ENCODE peak calls at places on chromosomes 5 and 9, in nine cellular contexts. E, D, T, U, Q, A, N, K and S are unnamed samples.

GRCh38 chr9:75001719-75002421 is 26.2 kb downstream of the CARNMT1 start:
- DNase-seq in E (peak), D (no peak), T (peak), U (no peak), Q (no peak), A (peak), N (no peak), K (peak), S (peak)

GRCh38 chr5:150073086-150073625 is 13.2 kb downstream of the CSF1R start:
- DNase-seq in E (no peak), D (no peak), T (no peak), U (peak), Q (no peak), A (no peak), N (peak), K (no peak), S (no peak)

GRCh38 chr5:53971096-53971495 is 339.3 kb downstream of the ARL15 start:
- DNase-seq in E (peak), D (no peak), T (no peak), U (no peak), Q (no peak), A (no peak), N (no peak), K (no peak), S (no peak)

GRCh38 chr9:92616199-92617129 is 53.5 kb downstream of the IPPK start:
- DNase-seq in E (peak), D (no peak), T (no peak), U (peak), Q (no peak), A (no peak), N (no peak), K (no peak), S (no peak)

GRCh38 chr5:128257096-128257495 is 173.5 kb downstream of the SLC12A2 start:
- DNase-seq in E (no peak), D (no peak), T (no peak), U (no peak), Q (no peak), A (no peak), N (no peak), K (no peak), S (no peak)

GRCh38 chr9:124782661-124783574 is 6.0 kb downstream of the OLFML2A start:
- DNase-seq in E (no peak), D (no peak), T (no peak), U (peak), Q (no peak), A (no peak), N (peak), K (no peak), S (no peak)

GRCh38 chr5:73387630-73388370 is 60.8 kb downstream of the FOXD1 start:
- DNase-seq in E (no peak), D (no peak), T (peak), U (no peak), Q (no peak), A (peak), N (no peak), K (no peak), S (no peak)

GRCh38 chr9:108181444-108181843 is 674.3 kb downstream of the ACTL7B start:
- DNase-seq in E (no peak), D (no peak), T (no peak), U (no peak), Q (no peak), A (no peak), N (no peak), K (no peak), S (no peak)

GRCh38 chr5:154301726-154302125 is 111.2 kb downstream of the GALNT10 start:
- DNase-seq in E (no peak), D (no peak), T (no peak), U (no peak), Q (no peak), A (no peak), N (no peak), K (no peak), S (no peak)

GRCh38 chr9:34256987-34257585 is 72.0 kb downstream of the KIF24 start:
- DNase-seq in E (no peak), D (no peak), T (no peak), U (no peak), Q (no peak), A (no peak), N (no peak), K (no peak), S (no peak)

GRCh38 chr9:18256574-18256973 is 217.4 kb upstream of the ADAMTSL1 start:
- DNase-seq in E (peak), D (no peak), T (peak), U (no peak), Q (no peak), A (no peak), N (no peak), K (no peak), S (no peak)

GRCh38 chr5:113807384-113808053 is 294.0 kb downstream of the YTHDC2 start:
- DNase-seq in E (peak), D (no peak), T (no peak), U (no peak), Q (no peak), A (no peak), N (no peak), K (no peak), S (peak)

GRCh38 chr9:18499987-18500386 is 26.0 kb downstream of the ADAMTSL1 start:
- DNase-seq in E (no peak), D (no peak), T (peak), U (no peak), Q (no peak), A (no peak), N (no peak), K (no peak), S (no peak)

GRCh38 chr9:124800306-124801259 is 23.6 kb downstream of the OLFML2A start:
- DNase-seq in E (peak), D (no peak), T (peak), U (no peak), Q (no peak), A (no peak), N (no peak), K (no peak), S (peak)

GRCh38 chr5:134527961-134528424 is 2.5 kb downstream of the JADE2 start:
- DNase-seq in E (no peak), D (no peak), T (no peak), U (peak), Q (no peak), A (no peak), N (no peak), K (no peak), S (no peak)

GRCh38 chr9:106143781-106144180 is 449.4 kb downstream of the TMEM38B start:
- DNase-seq in E (no peak), D (no peak), T (no peak), U (no peak), Q (no peak), A (no peak), N (no peak), K (no peak), S (no peak)